ENCODE peak calls at places on chromosomes 16 and 17, in six cellular contexts. E is activated CD8-positive, alpha-beta T cell treated with anti-CD3 and anti-CD28 coated beads for 36 hours; G is Karpas-422; N is stimulated activated CD4-positive, alpha-beta T cell treated with anti-CD3 and anti-CD28 coated beads, Interleukin-4, amount 100 ng/mL, for 1 hour; U is endodermal cell; Y is NCI-H1092 treated with DMSO at 0.1 percent for 48 hours. F is an unnamed sample.
A peak's percentile ranks its signal among the peaks of the same experiment; 100 is the strongest.

GRCh38 chr17:77186141-77186604 is 45.4 kb downstream of the SEC14L1 start:
- DNase-seq in N (peak; percentile 3), G (no peak), E (peak; percentile 83), Y (peak; percentile 63), U (peak; percentile 56), F (no peak)

GRCh38 chr16:30775381-30776099 is 11.5 kb downstream of the ZNF629 start:
- DNase-seq in G (no peak), U (peak; percentile 95), Y (peak; percentile 79), N (peak; percentile 70), E (peak; percentile 80), F (peak; percentile 77)

GRCh38 chr16:54936979-54937672 is 6.5 kb downstream of the IRX5 start:
- DNase-seq in E (peak; percentile 39), U (peak; percentile 92), Y (no peak), N (no peak), G (peak; percentile 68), F (peak; percentile 71)

GRCh38 chr17:76268015-76268749 is 3.0 kb downstream of the UBALD2 start:
- DNase-seq in U (no peak), E (peak; percentile 94), N (peak; percentile 72), Y (no peak), G (peak; percentile 70), F (peak; percentile 49)

GRCh38 chr16:11061629-11062270 is 117.4 kb downstream of the CLEC16A start:
- DNase-seq in U (no peak), N (no peak), E (no peak), G (no peak), Y (no peak), F (no peak)

GRCh38 chr17:66426397-66427033 is 124.1 kb downstream of the PRKCA start:
- DNase-seq in G (peak; percentile 78), U (peak; percentile 66), E (peak; percentile 61), N (peak; percentile 14), Y (peak; percentile 9), F (no peak)

GRCh38 chr16:47848481-47849109 is 307.2 kb downstream of the ABCC12 start:
- DNase-seq in N (no peak), Y (peak; percentile 71), E (no peak), G (no peak), U (no peak), F (no peak)

GRCh38 chr16:77307764-77308561 is 108.8 kb downstream of the SYCE1L start:
- DNase-seq in G (no peak), E (peak; percentile 20), N (no peak), Y (no peak), U (no peak), F (no peak)

GRCh38 chr17:51245535-51245934 is 14.3 kb downstream of the MBTD1 start:
- DNase-seq in N (no peak), Y (no peak), G (no peak), U (no peak), E (no peak), F (no peak)

GRCh38 chr17:9431620-9432019 is 144.0 kb downstream of the STX8 start:
- DNase-seq in G (no peak), U (no peak), Y (no peak), N (no peak), E (no peak), F (no peak)

GRCh38 chr17:13961262-13961661 is 108.0 kb upstream of the COX10 start:
- DNase-seq in G (no peak), E (no peak), U (no peak), Y (no peak), N (no peak), F (no peak)

GRCh38 chr16:16029431-16030011 is 80.1 kb downstream of the ABCC1 start:
- DNase-seq in E (no peak), U (no peak), Y (no peak), N (no peak), G (no peak), F (no peak)

GRCh38 chr17:37884516-37884915 is 39.7 kb upstream of the TBC1D3K start:
- DNase-seq in Y (no peak), E (no peak), G (no peak), N (no peak), U (no peak), F (no peak)

GRCh38 chr17:80065478-80066170 is 29.2 kb downstream of the CCDC40 start:
- DNase-seq in E (no peak), N (no peak), U (peak; percentile 79), Y (no peak), G (no peak), F (no peak)

GRCh38 chr16:77531741-77532140 is 96.9 kb upstream of the ADAMTS18 start:
- DNase-seq in N (no peak), G (no peak), E (no peak), U (no peak), Y (no peak), F (no peak)

GRCh38 chr17:20095366-20096080 is 86.4 kb downstream of the SPECC1 start:
- DNase-seq in E (no peak), U (peak; percentile 90), Y (peak; percentile 48), G (no peak), N (no peak), F (peak; percentile 60)

GRCh38 chr17:8147141-8147804 is 4.9 kb downstream of the PER1 start:
- DNase-seq in G (no peak), N (no peak), E (no peak), Y (no peak), U (no peak), F (no peak)

GRCh38 chr17:31494259-31495048 is 103.0 kb downstream of the RAB11FIP4 start:
- DNase-seq in Y (no peak), U (no peak), G (peak; percentile 78), N (peak; percentile 48), E (peak; percentile 86), F (no peak)

GRCh38 chr17:35748979-35749378 is 4.1 kb downstream of the GAS2L2 start:
- DNase-seq in Y (no peak), G (no peak), U (no peak), E (no peak), N (no peak), F (no peak)

GRCh38 chr16:81106826-81107503 is 10.8 kb upstream of the GCSH start:
- DNase-seq in U (no peak), Y (no peak), G (no peak), N (no peak), E (no peak), F (no peak)

GRCh38 chr16:59697236-59697635 is 963.1 kb upstream of the GOT2 start:
- DNase-seq in N (no peak), G (no peak), Y (no peak), E (no peak), U (no peak), F (no peak)

GRCh38 chr17:3556905-3557767 is 476 bp downstream of the TRPV3 start:
- DNase-seq in N (no peak), Y (no peak), E (no peak), G (no peak), U (peak; percentile 57), F (no peak)

GRCh38 chr17:40303706-40304450 is 5.1 kb upstream of the RARA start:
- DNase-seq in N (no peak), Y (peak; percentile 66), G (no peak), U (no peak), E (no peak), F (no peak)

GRCh38 chr16:67101301-67101675 is 8.5 kb upstream of the PHAF1 start:
- DNase-seq in U (no peak), G (no peak), N (no peak), E (no peak), Y (no peak), F (no peak)

GRCh38 chr17:6542577-6542976 is 13.8 kb downstream of the PITPNM3 start:
- DNase-seq in G (no peak), Y (no peak), U (no peak), E (no peak), N (no peak), F (no peak)

GRCh38 chr16:87375426-87376135 is 8.0 kb downstream of the FBXO31 start:
- DNase-seq in G (no peak), N (no peak), Y (no peak), U (no peak), E (no peak), F (no peak)

GRCh38 chr17:8151641-8152111 is 528 bp downstream of the PER1 start:
- DNase-seq in N (peak; percentile 26), E (peak; percentile 66), G (peak; percentile 68), U (peak; percentile 86), Y (no peak), F (peak; percentile 46)

GRCh38 chr17:14298221-14298994 is 2.5 kb upstream of the HS3ST3B1 start:
- DNase-seq in E (no peak), Y (no peak), U (peak; percentile 73), N (no peak), G (no peak), F (peak; percentile 26)

GRCh38 chr17:31582151-31582907 is 190.9 kb downstream of the RAB11FIP4 start:
- DNase-seq in Y (no peak), G (no peak), U (no peak), N (no peak), E (peak; percentile 19), F (no peak)

GRCh38 chr17:78707016-78707415 is 75.1 kb downstream of the CYTH1 start:
- DNase-seq in G (no peak), N (no peak), U (peak; percentile 13), Y (no peak), E (no peak), F (no peak)

GRCh38 chr16:626787-627457 is 3.9 kb upstream of the WFIKKN1 start:
- DNase-seq in U (no peak), G (no peak), Y (no peak), E (no peak), N (no peak), F (no peak)

GRCh38 chr16:66459878-66460277 is 32.8 kb downstream of the BEAN1 start:
- DNase-seq in E (no peak), G (no peak), Y (no peak), U (peak; percentile 90), N (no peak), F (no peak)

F was measured in endothelial cell.